ENCODE peak calls at places on chromosomes 7 and 10, in four cellular contexts. O is B cell, Z is fibroblast of lung, R is keratinocyte. W is an unnamed sample.

GRCh38 chr10:80264081-80265056 is 25.1 kb downstream of the MAT1A start:
- DNase-seq in O (no peak), R (no peak), Z (no peak), W (no peak)

GRCh38 chr7:73893342-73894101 is 32.6 kb downstream of the TMEM270 start:
- DNase-seq in O (no peak), Z (peak; percentile 61), R (no peak), W (no peak)

GRCh38 chr7:100087055-100087750 is 1.6 kb upstream of the COPS6 start:
- DNase-seq in Z (peak; percentile 98), R (peak; percentile 48), O (no peak), W (no peak)

GRCh38 chr7:133081119-133081604 is 728 bp downstream of the CHCHD3 start:
- DNase-seq in O (no peak), R (no peak), Z (no peak), W (no peak)

GRCh38 chr7:22350466-22351328 is 6.3 kb downstream of the RAPGEF5 start:
- DNase-seq in R (no peak), O (no peak), Z (peak; percentile 75), W (no peak)

GRCh38 chr10:76497671-76498070 is 1066.2 kb downstream of the LRMDA start:
- DNase-seq in O (no peak), R (no peak), Z (no peak), W (no peak)

GRCh38 chr7:158695726-158696452 is 8.7 kb downstream of the NCAPG2 start:
- DNase-seq in O (peak; percentile 63), R (no peak), Z (peak; percentile 78), W (peak; percentile 64)

GRCh38 chr7:117041007-117041406 is 87.7 kb downstream of the ST7 start:
- DNase-seq in R (no peak), Z (peak; percentile 80), O (no peak), W (peak; percentile 46)

GRCh38 chr10:44312401-44312800 is 72.5 kb downstream of the CXCL12 start:
- DNase-seq in R (no peak), O (no peak), Z (no peak), W (no peak)

GRCh38 chr7:157691521-157692155 is 354.8 kb downstream of the DNAJB6 start:
- DNase-seq in R (no peak), Z (no peak), O (no peak), W (no peak)

GRCh38 chr7:17546206-17546998 is 247.9 kb downstream of the AHR start:
- DNase-seq in O (no peak), Z (peak; percentile 75), R (no peak), W (no peak)

GRCh38 chr10:47238331-47239095 is 61.5 kb upstream of the GDF10 start:
- DNase-seq in R (no peak), Z (no peak), O (no peak), W (no peak)

GRCh38 chr7:128347573-128348147 is 4.0 kb upstream of the RBM28 start:
- DNase-seq in R (no peak), Z (no peak), O (no peak), W (no peak)

GRCh38 chr7:67301667-67302066 is 305.0 kb downstream of the TYW1 start:
- DNase-seq in R (no peak), Z (peak; percentile 2), O (no peak), W (no peak)

GRCh38 chr7:138000081-138000701 is 1.7 kb downstream of the CREB3L2 start:
- DNase-seq in Z (peak; percentile 96), R (no peak), O (no peak), W (no peak)

GRCh38 chr7:44279731-44280505 is 45.5 kb downstream of the CAMK2B start:
- DNase-seq in O (no peak), R (no peak), Z (no peak), W (no peak)

GRCh38 chr7:159024280-159024951 is 120.3 kb downstream of the VIPR2 start:
- DNase-seq in R (no peak), Z (no peak), O (no peak), W (no peak)

GRCh38 chr10:5945561-5946418 is 31.6 kb downstream of the IL15RA start:
- DNase-seq in R (no peak), O (no peak), Z (peak; percentile 98), W (no peak)

GRCh38 chr10:70193391-70193844 is 23.1 kb upstream of the SAR1A start:
- DNase-seq in Z (peak; percentile 21), O (no peak), R (no peak), W (no peak)

GRCh38 chr7:122885583-122886356 is 490 bp downstream of the CADPS2 start:
- DNase-seq in R (no peak), O (no peak), Z (peak; percentile 51), W (peak; percentile 40)

GRCh38 chr7:125563964-125564529 is 634.4 kb upstream of the POT1 start:
- DNase-seq in O (no peak), R (no peak), Z (no peak), W (no peak)

GRCh38 chr10:70492786-70493659 is 14.5 kb downstream of the PALD1 start:
- DNase-seq in R (peak; percentile 30), O (peak; percentile 84), Z (peak; percentile 82), W (no peak)

GRCh38 chr10:125064681-125065492 is 95.5 kb downstream of the CTBP2 start:
- DNase-seq in O (peak; percentile 57), Z (peak; percentile 91), R (peak; percentile 30), W (peak; percentile 86)

GRCh38 chr10:132387723-132388210 is 9.2 kb upstream of the PWWP2B start:
- DNase-seq in Z (peak; percentile 21), R (no peak), O (peak; percentile 93), W (peak; percentile 94)

GRCh38 chr7:6260291-6261183 is 11.9 kb downstream of the CYTH3 start:
- DNase-seq in O (no peak), R (no peak), Z (peak; percentile 75), W (no peak)

GRCh38 chr10:70458329-70459060 is 17.0 kb upstream of the NODAL start:
- DNase-seq in R (no peak), Z (peak; percentile 82), O (peak; percentile 46), W (peak; percentile 55)

DNA sequence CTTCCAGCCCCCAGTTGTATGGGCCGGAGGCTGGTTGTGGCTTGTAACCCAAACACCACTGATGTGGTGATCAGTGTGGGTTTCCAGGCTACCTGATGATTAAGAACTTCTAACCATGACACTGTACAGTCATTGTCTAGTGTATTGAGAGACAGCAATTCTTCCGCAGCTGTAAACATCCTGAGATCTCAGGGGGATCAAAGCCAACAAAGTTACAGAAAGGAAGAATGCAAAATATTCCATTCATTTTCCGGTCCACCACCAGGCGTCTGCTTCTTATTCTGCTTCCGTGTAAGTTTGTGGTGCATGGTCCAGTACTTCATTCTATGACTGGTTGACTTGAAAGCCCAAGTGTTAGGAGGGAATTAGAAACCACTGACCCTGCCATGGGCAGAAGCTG is 10.3 kb upstream of the GLI3 start:
- DNase-seq in R (no peak), O (no peak), Z (peak; percentile 91), W (no peak)
- TF ChIP-seq CTCF in R (no peak), O (no peak), Z (no peak), W (no peak)

DNA sequence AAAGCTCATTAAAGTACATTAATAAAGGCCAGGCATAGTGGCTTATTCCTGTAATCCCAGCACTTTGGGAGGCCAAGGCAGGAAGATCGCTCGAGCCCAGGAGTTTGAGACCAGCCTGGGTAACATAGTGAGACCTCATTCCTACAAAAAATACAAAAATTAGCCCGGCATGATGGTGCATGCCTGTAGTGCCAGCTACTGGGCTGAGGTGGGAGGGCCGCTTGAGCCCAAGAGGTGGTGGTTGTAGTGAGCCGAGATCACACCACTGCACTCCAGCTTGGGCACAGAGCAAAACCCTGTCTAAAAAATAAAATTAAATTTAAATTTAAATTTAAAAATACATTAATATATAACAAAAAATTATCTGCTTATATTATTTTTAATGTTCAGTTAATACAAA is 7.1 kb upstream of the TAS2R39 start:
- DNase-seq in R (no peak), O (no peak), Z (no peak), W (no peak)
- TF ChIP-seq CTCF in R (no peak), O (no peak), Z (no peak), W (no peak)

GRCh38 chr7:142519077-142519789 is 230.0 kb upstream of the PRSS1 start:
- DNase-seq in O (no peak), R (no peak), Z (no peak), W (no peak)
- TF ChIP-seq CTCF in O (no peak), R (no peak), Z (peak; percentile 20), W (no peak)

GRCh38 chr10:88117227-88117626 is 253.8 kb downstream of the PTEN start:
- DNase-seq in O (no peak), Z (peak; percentile 69), R (no peak), W (peak; percentile 29)

GRCh38 chr10:88116491-88116890 is 253.1 kb downstream of the PTEN start:
- DNase-seq in Z (peak; percentile 79), O (no peak), R (no peak), W (no peak)

GRCh38 chr10:88120075-88120474 is 256.6 kb downstream of the PTEN start:
- DNase-seq in Z (no peak), O (no peak), R (no peak), W (no peak)

GRCh38 chr10:88118769-88119559 is 255.5 kb downstream of the PTEN start:
- DNase-seq in O (no peak), R (no peak), Z (no peak), W (no peak)

DNA sequence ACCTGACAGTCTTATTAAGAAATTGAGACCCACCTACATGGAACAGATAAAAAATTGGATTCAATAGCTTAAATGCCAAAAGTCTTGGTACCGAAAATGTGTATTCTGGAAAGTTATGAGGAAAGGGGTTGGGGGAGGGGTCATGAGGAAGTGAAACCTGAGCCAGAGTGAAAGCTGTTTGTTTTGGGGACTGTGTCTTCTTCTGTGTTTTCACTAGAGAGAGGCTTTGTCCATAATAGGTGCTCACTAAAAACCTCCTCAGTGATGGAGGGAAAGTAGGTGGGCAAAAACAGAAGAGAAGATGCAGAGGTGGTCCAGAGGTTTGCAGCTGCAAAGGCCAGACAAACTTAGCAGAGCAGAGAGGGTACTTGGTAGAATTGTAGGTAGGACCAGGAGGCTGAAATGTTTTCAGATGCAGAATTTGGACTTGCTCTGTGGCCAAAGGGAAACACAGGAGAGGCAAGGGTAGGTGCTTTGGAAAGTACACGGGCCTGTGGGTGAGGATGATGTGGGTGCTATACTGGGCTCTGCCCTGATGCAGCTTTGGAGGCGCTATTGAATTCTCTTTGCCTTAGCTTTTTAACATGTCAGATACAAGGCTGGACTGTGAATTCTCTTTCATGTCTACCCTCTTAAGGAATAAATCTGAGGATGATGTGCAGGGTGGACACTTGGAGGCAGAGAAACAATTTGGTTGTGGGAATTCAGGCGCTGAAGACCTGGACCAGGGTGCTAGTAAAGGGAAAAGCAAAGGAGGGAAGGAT is 254.6 kb downstream of the PTEN start:
- DNase-seq in Z (no peak), O (peak; percentile 69), R (no peak), W (no peak)
- TF ChIP-seq CTCF in Z (peak; percentile 11), O (no peak), R (peak; percentile 48), W (no peak)

GRCh38 chr7:112669306-112669705 is 120.9 kb downstream of the TMEM168 start:
- DNase-seq in R (no peak), O (no peak), Z (no peak), W (no peak)
- TF ChIP-seq CTCF in R (no peak), O (no peak), Z (no peak), W (no peak)

GRCh38 chr10:114115661-114116060 is 58.3 kb downstream of the CCDC186 start:
- DNase-seq in Z (no peak), R (no peak), O (no peak), W (no peak)

GRCh38 chr10:114117728-114118127 is 56.3 kb downstream of the CCDC186 start:
- DNase-seq in O (no peak), Z (no peak), R (no peak), W (no peak)

GRCh38 chr10:114118514-114118913 is 55.5 kb downstream of the CCDC186 start:
- DNase-seq in R (no peak), O (no peak), Z (no peak), W (no peak)

DNA sequence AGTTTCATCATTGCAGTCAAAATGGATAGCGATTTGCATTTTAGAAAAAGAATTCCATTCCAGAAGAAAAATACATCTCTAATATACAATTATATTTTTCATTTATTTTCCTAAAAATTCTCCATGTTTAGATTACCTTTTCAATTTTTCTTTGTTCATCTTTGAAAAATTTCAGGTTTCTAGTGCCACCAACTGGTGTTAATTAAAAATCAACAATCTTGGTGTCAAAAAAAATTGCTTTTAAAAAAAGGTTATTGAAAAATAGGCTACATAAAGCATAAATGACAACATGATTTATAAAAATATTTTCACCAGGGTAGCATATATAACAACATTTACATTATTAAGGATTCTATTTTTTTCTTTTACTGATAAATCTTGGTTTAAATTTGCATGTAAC is 53.0 kb downstream of the CCDC186 start:
- DNase-seq in O (no peak), R (no peak), Z (no peak), W (no peak)
- TF ChIP-seq CTCF in O (no peak), R (no peak), Z (no peak), W (no peak)